ENCODE peak calls at places on chromosomes 16 and 17, in four cellular contexts. R is Jurkat, Clone E6-1; A is activated T-cell treated with anti-CD3 and anti-CD28 coated beads, Interleukin-2, amount 50 U/mL, for 24 hours; D is activated CD4-positive, alpha-beta T cell treated with anti-CD3 and anti-CD28 coated beads, Interleukin-2, amount 10 ng/mL, durations not matched to agents 7 days and 5 days. B is an unnamed sample.

GRCh38 chr16:46739934-46740333 is 8.2 kb downstream of the MYLK3 start:
- DNase-seq in R (no peak), A (no peak), D (no peak), B (no peak)

GRCh38 chr16:87570938-87571867 is 31.1 kb upstream of the JPH3 start:
- DNase-seq in R (no peak), A (no peak), D (no peak), B (no peak)

GRCh38 chr16:67149276-67150057 is 1.3 kb downstream of the B3GNT9 start:
- DNase-seq in R (no peak), A (peak), D (no peak), B (no peak)

GRCh38 chr17:17356931-17357270 is 53.7 kb downstream of the NT5M start:
- DNase-seq in R (no peak), A (no peak), D (no peak), B (no peak)

GRCh38 chr17:82961366-82962162 is 117.8 kb upstream of the METRNL start:
- DNase-seq in R (no peak), A (peak), D (no peak), B (no peak)

GRCh38 chr17:8696951-8697745 is 47.5 kb downstream of the CCDC42 start:
- DNase-seq in R (no peak), A (no peak), D (no peak), B (no peak)

GRCh38 chr17:19387921-19388521 is 1.0 kb upstream of the MFAP4 start:
- DNase-seq in R (no peak), A (no peak), D (no peak), B (no peak)

GRCh38 chr17:78692460-78693010 is 89.5 kb downstream of the CYTH1 start:
- DNase-seq in R (no peak), A (no peak), D (no peak), B (no peak)

GRCh38 chr17:30238387-30239088 is 3.0 kb upstream of the SLC6A4 start:
- DNase-seq in R (no peak), A (no peak), D (no peak), B (no peak)

GRCh38 chr17:67365762-67366192 is 600 bp downstream of the PSMD12 start:
- DNase-seq in R (peak), A (no peak), D (no peak), B (no peak)

GRCh38 chr16:57313509-57313908 is 29.0 kb upstream of the PLLP start:
- DNase-seq in R (no peak), A (no peak), D (no peak), B (no peak)

GRCh38 chr17:17782425-17783120 is 54.2 kb downstream of the SREBF1 start:
- DNase-seq in R (no peak), A (peak), D (no peak), B (no peak)

GRCh38 chr16:56409195-56409594 is 16.1 kb downstream of the AMFR start:
- DNase-seq in R (no peak), A (no peak), D (no peak), B (no peak)

GRCh38 chr17:44432254-44433157 is 43.1 kb upstream of the ITGA2B start:
- DNase-seq in R (no peak), A (no peak), D (no peak), B (no peak)

GRCh38 chr17:32907583-32907982 is 20.4 kb upstream of the TMEM98 start:
- DNase-seq in R (no peak), A (no peak), D (no peak), B (no peak)

GRCh38 chr16:63461248-63461841 is 1425.1 kb upstream of the CDH8 start:
- DNase-seq in R (peak), A (no peak), D (no peak), B (no peak)

GRCh38 chr16:19245326-19245925 is 40.1 kb upstream of the CLEC19A start:
- DNase-seq in R (no peak), A (no peak), D (no peak), B (no peak)

GRCh38 chr16:50771366-50771765 is 29.5 kb downstream of the CYLD start:
- DNase-seq in R (no peak), A (no peak), D (no peak), B (no peak)

GRCh38 chr16:81456523-81457325 is 12.1 kb downstream of the CMIP start:
- DNase-seq in R (no peak), A (no peak), D (no peak), B (no peak)

GRCh38 chr17:35898283-35899070 is 18.3 kb upstream of the CCL5 start:
- DNase-seq in R (peak), A (no peak), D (peak), B (no peak)